ENCODE peak calls at places on chromosomes 5 and 9, in six cellular contexts. One of them, this sample, is unnamed.

GRCh38 chr9:77820293-77820954 is 172.3 kb upstream of the GNA14 start:
- DNase-seq in K562: peak; percentile 15
- DNase-seq in GM12878: no peak
- DNase-seq in A549: peak; percentile 47
- DNase-seq in IMR-90: peak; percentile 83
- DNase-seq in HepG2: no peak
- DNase-seq in this sample: no peak

GRCh38 chr5:44708611-44709010 is 100.1 kb upstream of the MRPS30 start:
- DNase-seq in GM12878: no peak
- DNase-seq in A549: no peak
- DNase-seq in HepG2: no peak
- DNase-seq in K562: no peak
- DNase-seq in IMR-90: no peak
- DNase-seq in this sample: no peak

GRCh38 chr9:23543420-23543819 is 282.6 kb downstream of the ELAVL2 start:
- DNase-seq in GM12878: no peak
- DNase-seq in IMR-90: no peak
- DNase-seq in HepG2: no peak
- DNase-seq in K562: no peak
- DNase-seq in A549: no peak
- DNase-seq in this sample: no peak

GRCh38 chr9:109182940-109183798 is 16.1 kb upstream of the FRRS1L start:
- DNase-seq in K562: peak; percentile 47
- DNase-seq in IMR-90: peak; percentile 15
- DNase-seq in HepG2: peak; percentile 81
- DNase-seq in GM12878: no peak
- DNase-seq in A549: peak; percentile 68
- DNase-seq in this sample: peak; percentile 62

GRCh38 chr5:101418735-101419134 is 515.7 kb upstream of the ST8SIA4 start:
- DNase-seq in IMR-90: no peak
- DNase-seq in K562: no peak
- DNase-seq in A549: no peak
- DNase-seq in GM12878: no peak
- DNase-seq in HepG2: no peak
- DNase-seq in this sample: no peak

GRCh38 chr9:127358023-127358535 is 38.9 kb upstream of the SLC2A8 start:
- DNase-seq in IMR-90: no peak
- DNase-seq in A549: no peak
- DNase-seq in GM12878: no peak
- DNase-seq in HepG2: no peak
- DNase-seq in K562: no peak
- DNase-seq in this sample: no peak

GRCh38 chr5:95543017-95543705 is 11.6 kb downstream of the SKIC3 start:
- DNase-seq in K562: no peak
- DNase-seq in HepG2: no peak
- DNase-seq in GM12878: peak; percentile 28
- DNase-seq in IMR-90: peak; percentile 32
- DNase-seq in A549: no peak
- DNase-seq in this sample: no peak

GRCh38 chr9:108053555-108054061 is 564.0 kb upstream of the KLF4 start:
- DNase-seq in K562: no peak
- DNase-seq in GM12878: no peak
- DNase-seq in A549: no peak
- DNase-seq in IMR-90: peak; percentile 80
- DNase-seq in HepG2: no peak
- DNase-seq in this sample: peak; percentile 33

GRCh38 chr9:133532937-133533668 is 1.4 kb upstream of the ADAMTSL2 start:
- DNase-seq in IMR-90: peak; percentile 29
- DNase-seq in HepG2: peak; percentile 75
- DNase-seq in A549: peak; percentile 41
- DNase-seq in GM12878: peak; percentile 15
- DNase-seq in K562: peak; percentile 83
- DNase-seq in this sample: peak; percentile 80

GRCh38 chr5:154384480-154385235 is 61.1 kb upstream of the SAP30L start:
- DNase-seq in HepG2: no peak
- DNase-seq in K562: no peak
- DNase-seq in A549: no peak
- DNase-seq in IMR-90: no peak
- DNase-seq in GM12878: peak; percentile 99
- DNase-seq in this sample: no peak

GRCh38 chr5:95261369-95262175 is 23.3 kb downstream of the MCTP1 start:
- DNase-seq in K562: no peak
- DNase-seq in IMR-90: peak; percentile 49
- DNase-seq in GM12878: no peak
- DNase-seq in HepG2: peak; percentile 37
- DNase-seq in A549: no peak
- DNase-seq in this sample: peak; percentile 27

GRCh38 chr5:177440211-177440989 is 6.2 kb upstream of the PRR7 start:
- DNase-seq in HepG2: no peak
- DNase-seq in K562: no peak
- DNase-seq in A549: no peak
- DNase-seq in IMR-90: no peak
- DNase-seq in GM12878: no peak
- DNase-seq in this sample: no peak

GRCh38 chr5:151555760-151556576 is 35.2 kb downstream of the FAT2 start:
- DNase-seq in HepG2: no peak
- DNase-seq in K562: peak; percentile 34
- DNase-seq in IMR-90: no peak
- DNase-seq in A549: no peak
- DNase-seq in GM12878: no peak
- DNase-seq in this sample: no peak

GRCh38 chr5:136066705-136067271 is 38.0 kb downstream of the TGFBI start:
- DNase-seq in HepG2: peak; percentile 73
- DNase-seq in GM12878: no peak
- DNase-seq in A549: no peak
- DNase-seq in K562: no peak
- DNase-seq in IMR-90: peak; percentile 77
- DNase-seq in this sample: no peak

GRCh38 chr5:172648755-172649154 is 7.7 kb downstream of the NEURL1B start:
- DNase-seq in HepG2: no peak
- DNase-seq in GM12878: no peak
- DNase-seq in A549: no peak
- DNase-seq in K562: no peak
- DNase-seq in IMR-90: no peak
- DNase-seq in this sample: no peak

GRCh38 chr5:79561525-79561893 is 47.6 kb upstream of the HOMER1 start:
- DNase-seq in GM12878: no peak
- DNase-seq in IMR-90: no peak
- DNase-seq in A549: no peak
- DNase-seq in K562: no peak
- DNase-seq in HepG2: no peak
- DNase-seq in this sample: no peak

GRCh38 chr9:127445851-127446719 is 5.1 kb downstream of the RPL12 start:
- DNase-seq in K562: no peak
- DNase-seq in HepG2: no peak
- DNase-seq in IMR-90: no peak
- DNase-seq in GM12878: no peak
- DNase-seq in A549: no peak
- DNase-seq in this sample: no peak

DNA sequence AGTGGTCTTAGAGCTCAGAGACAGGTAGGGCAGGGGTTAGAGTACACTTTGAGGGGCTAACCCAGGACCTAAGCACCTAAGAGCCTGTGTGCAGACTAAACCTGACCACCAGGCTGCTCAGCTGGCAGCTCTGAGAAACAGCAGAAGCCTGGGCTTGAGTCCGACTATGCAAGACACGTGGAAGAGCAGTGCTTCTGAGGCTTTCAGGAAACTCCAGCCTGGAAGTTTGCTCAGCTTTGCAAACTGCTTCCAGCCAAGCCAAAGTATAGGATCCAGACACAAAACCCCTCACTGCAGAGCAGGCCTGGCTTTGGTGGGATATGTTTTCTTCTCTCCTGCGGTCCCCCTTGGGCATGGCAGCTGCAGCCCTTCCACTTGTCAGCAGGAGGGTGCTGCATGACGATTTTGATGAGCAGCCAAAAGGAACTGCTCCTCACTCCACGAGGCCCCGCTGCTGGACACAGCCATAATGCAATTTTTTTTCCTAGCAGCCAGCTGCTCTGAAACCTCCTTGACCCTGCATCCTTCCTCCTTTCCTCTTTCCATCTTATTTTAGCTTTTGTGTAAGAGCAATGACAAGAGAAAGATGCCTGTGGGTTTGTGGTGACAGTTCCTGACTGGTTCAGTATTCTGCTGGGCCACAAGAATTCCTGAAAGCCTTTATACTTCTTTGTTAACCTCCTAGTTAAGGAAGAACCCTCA is 123.1 kb downstream of the LIFR start:
- DNase-seq in A549: no peak
- DNase-seq in HepG2: no peak
- DNase-seq in K562: no peak
- DNase-seq in IMR-90: peak; percentile 87
- DNase-seq in GM12878: no peak
- DNase-seq in this sample: no peak
- TF ChIP-seq BHLHE40 in A549: no peak
- TF ChIP-seq BHLHE40 in HepG2: no peak
- TF ChIP-seq BHLHE40 in K562: no peak
- TF ChIP-seq BHLHE40 in IMR-90: no peak
- TF ChIP-seq BHLHE40 in GM12878: no peak
- TF ChIP-seq BHLHE40 in this sample: no peak

DNA sequence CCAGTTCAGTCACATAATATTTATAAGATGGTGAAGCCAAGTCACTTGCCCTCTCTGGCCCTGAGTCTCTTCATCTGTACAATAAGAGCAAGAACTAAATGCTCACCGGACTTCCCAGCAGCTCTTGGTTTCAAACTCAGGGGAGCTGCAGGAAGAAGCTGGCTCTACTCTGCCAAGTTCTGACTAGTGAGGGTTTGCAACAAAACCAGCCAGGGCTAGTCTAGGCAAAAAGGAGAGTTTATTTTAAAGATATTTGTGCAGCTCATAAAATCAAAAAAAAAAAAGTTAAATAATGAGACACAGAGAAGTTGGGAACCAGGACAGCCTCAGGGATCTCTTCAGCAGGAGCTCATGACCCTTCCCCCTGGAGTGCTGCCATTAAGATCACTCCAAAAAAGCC is 107.3 kb downstream of the DOCK2 start:
- DNase-seq in A549: no peak
- DNase-seq in GM12878: no peak
- DNase-seq in K562: no peak
- DNase-seq in HepG2: no peak
- DNase-seq in IMR-90: no peak
- DNase-seq in this sample: no peak
- TF ChIP-seq BHLHE40 in A549: no peak
- TF ChIP-seq BHLHE40 in GM12878: no peak
- TF ChIP-seq BHLHE40 in K562: no peak
- TF ChIP-seq BHLHE40 in HepG2: no peak
- TF ChIP-seq BHLHE40 in IMR-90: no peak
- TF ChIP-seq BHLHE40 in this sample: no peak

DNA sequence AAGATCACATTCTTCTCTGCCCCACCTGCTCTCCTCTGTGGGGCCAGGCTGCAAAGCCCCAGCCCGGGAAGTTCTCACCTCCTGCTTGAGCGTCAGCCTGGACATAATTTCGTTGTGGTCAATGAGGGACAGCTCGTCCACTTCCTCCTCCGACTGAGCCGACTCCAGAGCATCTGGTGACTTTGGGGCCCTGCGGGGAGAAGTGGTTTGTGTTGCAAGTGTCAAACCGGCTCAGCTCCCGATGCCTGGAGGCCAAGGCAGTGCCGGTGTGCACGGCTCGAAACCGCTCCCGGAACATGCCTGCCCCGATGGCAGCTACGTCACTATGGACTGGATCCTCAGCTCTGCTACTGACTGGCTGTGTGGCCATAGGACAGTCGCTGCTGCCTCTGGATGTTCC is 52.8 kb downstream of the PRRT1B start:
- DNase-seq in K562: no peak
- DNase-seq in GM12878: no peak
- DNase-seq in IMR-90: no peak
- DNase-seq in A549: no peak
- DNase-seq in HepG2: no peak
- DNase-seq in this sample: no peak
- TF ChIP-seq BHLHE40 in K562: no peak
- TF ChIP-seq BHLHE40 in GM12878: no peak
- TF ChIP-seq BHLHE40 in IMR-90: no peak
- TF ChIP-seq BHLHE40 in A549: no peak
- TF ChIP-seq BHLHE40 in HepG2: no peak
- TF ChIP-seq BHLHE40 in this sample: no peak

DNA sequence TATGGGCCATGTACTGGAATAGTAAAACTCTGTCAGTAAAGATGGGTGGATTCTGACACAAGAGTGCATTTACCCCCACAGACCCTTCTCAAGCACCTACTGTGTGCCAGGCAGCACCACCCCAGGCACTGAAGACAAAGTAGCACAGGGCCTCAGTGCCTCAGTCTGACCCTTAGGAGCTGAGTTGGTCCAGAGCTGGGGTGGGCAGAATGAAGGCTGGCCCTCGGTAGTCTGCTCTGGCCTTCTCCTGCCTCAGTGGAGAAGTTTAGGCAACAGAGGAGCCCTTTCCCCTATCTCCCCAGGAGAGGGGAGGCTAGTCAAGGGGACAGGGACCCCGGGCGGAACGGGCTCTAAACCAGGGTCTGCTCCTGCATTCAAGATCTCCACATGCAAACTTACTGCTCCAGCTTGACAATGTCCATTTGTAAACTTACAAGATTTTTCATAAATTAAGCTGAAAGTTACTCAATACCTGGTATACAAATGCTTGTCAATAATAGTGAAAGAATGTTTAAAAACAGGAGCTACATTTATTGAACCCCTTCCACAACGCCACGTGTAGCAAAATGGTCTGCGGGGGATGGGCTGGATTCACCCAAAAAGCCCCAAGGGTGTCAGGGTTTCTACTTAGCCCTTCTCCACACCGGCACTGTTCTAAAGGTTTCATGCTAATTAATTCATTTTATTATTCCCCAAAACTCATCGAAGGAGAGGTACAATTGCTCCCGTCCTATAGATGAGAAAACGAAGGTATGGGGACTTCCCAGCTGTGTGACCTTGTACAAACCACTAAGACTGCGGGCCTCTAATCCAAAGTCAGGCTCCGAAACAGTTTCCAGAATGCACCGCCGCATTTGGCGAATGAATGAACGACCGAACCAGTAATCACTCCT is 1.5 kb downstream of the VDAC1 start:
- DNase-seq in A549: no peak
- DNase-seq in IMR-90: no peak
- DNase-seq in GM12878: no peak
- DNase-seq in HepG2: no peak
- DNase-seq in K562: no peak
- DNase-seq in this sample: no peak
- TF ChIP-seq BHLHE40 in A549: no peak
- TF ChIP-seq BHLHE40 in IMR-90: no peak
- TF ChIP-seq BHLHE40 in GM12878: no peak
- TF ChIP-seq BHLHE40 in HepG2: no peak
- TF ChIP-seq BHLHE40 in K562: no peak
- TF ChIP-seq BHLHE40 in this sample: no peak

DNA sequence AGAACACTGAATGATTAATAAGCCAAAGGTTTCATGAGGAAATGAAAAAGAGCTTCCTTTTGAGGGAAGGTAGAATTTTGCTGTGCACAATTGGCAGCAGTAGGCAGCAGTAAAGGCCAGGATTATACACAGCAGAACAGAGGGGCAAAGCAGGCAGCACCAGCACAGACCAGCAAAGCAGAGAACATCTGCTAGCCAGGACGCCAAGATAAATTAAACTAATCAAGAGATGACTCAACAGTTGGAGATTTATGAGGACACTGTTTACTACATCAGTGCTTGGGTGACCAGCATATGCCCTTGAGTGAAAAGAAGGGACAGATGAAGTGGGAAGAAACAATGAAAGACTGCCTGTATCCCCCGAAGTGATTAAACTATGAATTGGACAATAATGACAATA is 871.4 kb upstream of the CDH10 start:
- DNase-seq in GM12878: no peak
- DNase-seq in IMR-90: no peak
- DNase-seq in A549: no peak
- DNase-seq in HepG2: no peak
- DNase-seq in K562: no peak
- DNase-seq in this sample: no peak
- TF ChIP-seq BHLHE40 in GM12878: no peak
- TF ChIP-seq BHLHE40 in IMR-90: no peak
- TF ChIP-seq BHLHE40 in A549: no peak
- TF ChIP-seq BHLHE40 in HepG2: no peak
- TF ChIP-seq BHLHE40 in K562: no peak
- TF ChIP-seq BHLHE40 in this sample: no peak

GRCh38 chr9:137551656-137552534 is at the start of gene MRPL41:
- DNase-seq in GM12878: peak; percentile 45
- DNase-seq in A549: peak; percentile 92
- DNase-seq in IMR-90: peak; percentile 68
- DNase-seq in HepG2: peak; percentile 84
- DNase-seq in K562: peak; percentile 94
- DNase-seq in this sample: peak; percentile 98
- TF ChIP-seq BHLHE40 in GM12878: no peak
- TF ChIP-seq BHLHE40 in A549: no peak
- TF ChIP-seq BHLHE40 in IMR-90: no peak
- TF ChIP-seq BHLHE40 in HepG2: no peak
- TF ChIP-seq BHLHE40 in K562: no peak
- TF ChIP-seq BHLHE40 in this sample: no peak